ENCODE peak calls at places on chromosomes 5 and 9, in five cellular contexts. One of them, this sample, is unnamed.

GRCh38 chr5:171484460-171484899 is 65.0 kb downstream of the FGF18 start:
- DNase-seq in A549: peak
- DNase-seq in pancreas: no peak
- DNase-seq in psoas muscle: peak
- DNase-seq in GM06990: no peak
- DNase-seq in this sample: peak

GRCh38 chr5:151886741-151887261 is 37.9 kb downstream of the GLRA1 start:
- DNase-seq in psoas muscle: no peak
- DNase-seq in A549: no peak
- DNase-seq in GM06990: no peak
- DNase-seq in pancreas: no peak
- DNase-seq in this sample: no peak

GRCh38 chr9:26658476-26658875 is 234.1 kb downstream of the CAAP1 start:
- DNase-seq in psoas muscle: no peak
- DNase-seq in A549: no peak
- DNase-seq in pancreas: no peak
- DNase-seq in GM06990: no peak
- DNase-seq in this sample: no peak

GRCh38 chr5:39955156-39955555 is 530.4 kb upstream of the DAB2 start:
- DNase-seq in psoas muscle: no peak
- DNase-seq in A549: no peak
- DNase-seq in GM06990: no peak
- DNase-seq in pancreas: no peak
- DNase-seq in this sample: no peak

GRCh38 chr5:116380615-116381014 is 194.0 kb downstream of the SEMA6A start:
- DNase-seq in A549: no peak
- DNase-seq in GM06990: no peak
- DNase-seq in psoas muscle: no peak
- DNase-seq in pancreas: no peak
- DNase-seq in this sample: no peak

GRCh38 chr5:132007399-132008162 is 3.9 kb downstream of the ACSL6 start:
- DNase-seq in GM06990: peak
- DNase-seq in psoas muscle: peak
- DNase-seq in pancreas: peak
- DNase-seq in A549: peak
- DNase-seq in this sample: peak

GRCh38 chr5:5558593-5558992 is 136.1 kb downstream of the ICE1 start:
- DNase-seq in psoas muscle: no peak
- DNase-seq in GM06990: no peak
- DNase-seq in A549: no peak
- DNase-seq in pancreas: no peak
- DNase-seq in this sample: no peak

GRCh38 chr9:8600914-8601680 is 801.5 kb upstream of the DMAC1 start:
- DNase-seq in A549: no peak
- DNase-seq in pancreas: no peak
- DNase-seq in psoas muscle: no peak
- DNase-seq in GM06990: no peak
- DNase-seq in this sample: no peak

GRCh38 chr5:159337291-159337974 is 7.1 kb upstream of the IL12B start:
- DNase-seq in psoas muscle: no peak
- DNase-seq in pancreas: no peak
- DNase-seq in GM06990: no peak
- DNase-seq in A549: no peak
- DNase-seq in this sample: peak

GRCh38 chr9:131885144-131885609 is 145.3 kb upstream of the RAPGEF1 start:
- DNase-seq in GM06990: no peak
- DNase-seq in pancreas: no peak
- DNase-seq in psoas muscle: no peak
- DNase-seq in A549: no peak
- DNase-seq in this sample: no peak

GRCh38 chr9:15280647-15281046 is 26.4 kb downstream of the TTC39B start:
- DNase-seq in psoas muscle: no peak
- DNase-seq in A549: no peak
- DNase-seq in GM06990: no peak
- DNase-seq in pancreas: no peak
- DNase-seq in this sample: no peak

GRCh38 chr5:172957458-172957857 is 1.8 kb upstream of the RPL26L1 start:
- DNase-seq in psoas muscle: no peak
- DNase-seq in pancreas: no peak
- DNase-seq in GM06990: no peak
- DNase-seq in A549: no peak
- DNase-seq in this sample: no peak

GRCh38 chr9:71647094-71647591 is 121.2 kb downstream of the CEMIP2 start:
- DNase-seq in pancreas: peak
- DNase-seq in psoas muscle: peak
- DNase-seq in A549: no peak
- DNase-seq in GM06990: peak
- DNase-seq in this sample: peak
- H3K4me3 ChIP-seq in pancreas: no peak
- H3K4me3 ChIP-seq in psoas muscle: no peak
- H3K4me3 ChIP-seq in A549: no peak
- H3K4me3 ChIP-seq in GM06990: no peak
- H3K4me3 ChIP-seq in this sample: no peak

GRCh38 chr5:56817306-56817986 is 2.1 kb downstream of the MAP3K1 start:
- DNase-seq in A549: no peak
- DNase-seq in pancreas: no peak
- DNase-seq in GM06990: peak
- DNase-seq in psoas muscle: no peak
- DNase-seq in this sample: no peak

GRCh38 chr5:56815657-56816545 is 552 bp downstream of the MAP3K1 start:
- DNase-seq in pancreas: peak
- DNase-seq in psoas muscle: peak
- DNase-seq in A549: peak
- DNase-seq in GM06990: peak
- DNase-seq in this sample: peak

GRCh38 chr5:56814963-56815656 is at the start of gene MAP3K1:
- DNase-seq in pancreas: peak
- DNase-seq in psoas muscle: peak
- DNase-seq in GM06990: peak
- DNase-seq in A549: peak
- DNase-seq in this sample: peak

GRCh38 chr5:56818409-56819026 is 3.2 kb downstream of the MAP3K1 start:
- DNase-seq in GM06990: no peak
- DNase-seq in psoas muscle: no peak
- DNase-seq in pancreas: no peak
- DNase-seq in A549: no peak
- DNase-seq in this sample: peak

GRCh38 chr5:56816546-56817081 is 1.3 kb downstream of the MAP3K1 start:
- DNase-seq in GM06990: peak
- DNase-seq in A549: peak
- DNase-seq in pancreas: peak
- DNase-seq in psoas muscle: peak
- DNase-seq in this sample: peak
- TF ChIP-seq CTCF in GM06990: no peak
- TF ChIP-seq CTCF in A549: no peak
- TF ChIP-seq CTCF in pancreas: no peak
- TF ChIP-seq CTCF in psoas muscle: no peak
- TF ChIP-seq CTCF in this sample: no peak

GRCh38 chr5:96871022-96871388 is 5.3 kb upstream of the ERAP2 start:
- DNase-seq in psoas muscle: no peak
- DNase-seq in pancreas: no peak
- DNase-seq in GM06990: no peak
- DNase-seq in A549: no peak
- DNase-seq in this sample: no peak
- H3K4me3 ChIP-seq in psoas muscle: no peak
- H3K4me3 ChIP-seq in pancreas: no peak
- H3K4me3 ChIP-seq in GM06990: peak
- H3K4me3 ChIP-seq in A549: no peak
- H3K4me3 ChIP-seq in this sample: no peak

GRCh38 chr5:37723147-37723961 is 116.5 kb downstream of the GDNF start:
- DNase-seq in A549: peak
- DNase-seq in pancreas: no peak
- DNase-seq in psoas muscle: peak
- DNase-seq in GM06990: no peak
- DNase-seq in this sample: peak
- TF ChIP-seq CTCF in A549: peak
- TF ChIP-seq CTCF in pancreas: no peak
- TF ChIP-seq CTCF in psoas muscle: peak
- TF ChIP-seq CTCF in GM06990: peak
- TF ChIP-seq CTCF in this sample: peak

GRCh38 chr5:135481908-135482307 is 29.8 kb upstream of the TIFAB start:
- DNase-seq in A549: no peak
- DNase-seq in psoas muscle: no peak
- DNase-seq in GM06990: no peak
- DNase-seq in pancreas: no peak
- DNase-seq in this sample: no peak

GRCh38 chr5:135483254-135483653 is 31.1 kb upstream of the TIFAB start:
- DNase-seq in A549: no peak
- DNase-seq in psoas muscle: no peak
- DNase-seq in GM06990: no peak
- DNase-seq in pancreas: no peak
- DNase-seq in this sample: no peak

GRCh38 chr5:135478938-135479337 is 26.8 kb upstream of the TIFAB start:
- DNase-seq in psoas muscle: no peak
- DNase-seq in GM06990: no peak
- DNase-seq in pancreas: no peak
- DNase-seq in A549: no peak
- DNase-seq in this sample: no peak

GRCh38 chr5:135482383-135482933 is 30.3 kb upstream of the TIFAB start:
- DNase-seq in pancreas: no peak
- DNase-seq in psoas muscle: no peak
- DNase-seq in GM06990: no peak
- DNase-seq in A549: no peak
- DNase-seq in this sample: no peak

DNA sequence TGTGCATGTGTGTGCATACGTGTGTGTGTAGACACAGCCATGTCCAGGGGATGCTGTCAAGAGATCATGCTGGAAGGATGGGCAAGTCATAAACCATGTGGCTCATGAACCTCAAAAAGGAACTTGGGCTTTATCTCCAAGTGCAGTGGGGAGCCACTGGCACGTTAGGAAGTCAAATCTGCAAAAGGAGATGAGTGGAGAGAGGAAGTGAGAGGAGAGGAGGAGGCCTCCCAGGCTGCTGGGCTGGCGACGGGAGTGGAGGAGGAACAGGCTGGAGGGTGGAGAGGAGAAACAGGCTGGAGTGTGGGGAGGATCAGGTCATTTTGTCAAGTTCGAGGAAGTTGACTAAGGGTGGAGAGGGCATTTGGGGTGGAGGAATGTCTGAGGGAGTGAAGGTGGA is 29.2 kb upstream of the TIFAB start:
- DNase-seq in psoas muscle: no peak
- DNase-seq in A549: no peak
- DNase-seq in GM06990: no peak
- DNase-seq in pancreas: no peak
- DNase-seq in this sample: no peak
- H3K4me3 ChIP-seq in psoas muscle: no peak
- H3K4me3 ChIP-seq in A549: no peak
- H3K4me3 ChIP-seq in GM06990: no peak
- H3K4me3 ChIP-seq in pancreas: no peak
- H3K4me3 ChIP-seq in this sample: no peak

DNA sequence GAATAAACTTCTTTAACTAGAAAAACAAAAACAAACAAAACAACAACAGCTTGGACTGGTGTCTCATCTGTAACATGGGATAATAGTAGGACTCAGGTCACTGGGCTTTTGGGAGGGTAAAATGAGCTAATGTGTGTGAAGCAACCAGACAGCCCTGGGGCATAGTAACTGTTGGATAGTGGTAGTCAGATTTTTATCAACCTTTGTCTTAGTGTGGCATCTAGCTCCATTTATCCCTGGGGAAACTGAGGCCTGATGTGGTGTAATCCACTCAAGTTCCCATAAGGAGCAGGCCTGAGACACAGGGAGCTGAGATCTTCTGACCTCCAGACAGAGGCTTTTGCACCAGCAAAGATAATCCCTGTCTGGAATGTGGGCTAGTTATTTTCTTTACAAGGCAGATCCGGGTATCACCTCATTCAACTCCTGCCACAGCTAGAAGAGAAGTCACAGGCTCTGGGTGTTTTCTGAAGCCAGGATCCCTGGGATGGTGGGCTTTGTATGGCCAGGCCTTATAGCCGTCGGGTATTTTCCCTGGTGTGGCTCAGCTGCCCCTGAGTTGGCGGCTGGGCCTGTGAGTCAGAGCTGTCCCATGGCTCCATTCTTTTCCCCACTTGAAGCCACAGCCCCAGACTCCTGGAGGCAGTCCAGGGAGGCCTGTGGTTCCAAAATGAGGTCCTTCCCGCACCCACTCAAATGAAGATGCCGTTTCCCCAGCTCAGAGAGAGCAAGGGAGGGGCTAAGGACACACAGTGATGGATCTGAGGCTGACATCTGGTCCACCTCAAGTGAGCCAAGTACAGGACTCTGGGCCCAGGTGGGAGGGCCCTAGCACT is 26.1 kb upstream of the CSF1R start:
- DNase-seq in pancreas: no peak
- DNase-seq in A549: no peak
- DNase-seq in GM06990: no peak
- DNase-seq in psoas muscle: peak
- DNase-seq in this sample: peak
- TF ChIP-seq CTCF in pancreas: no peak
- TF ChIP-seq CTCF in A549: no peak
- TF ChIP-seq CTCF in GM06990: no peak
- TF ChIP-seq CTCF in psoas muscle: no peak
- TF ChIP-seq CTCF in this sample: no peak

GRCh38 chr9:126806336-126806735 is 1.5 kb downstream of the ZBTB43 start:
- DNase-seq in pancreas: no peak
- DNase-seq in psoas muscle: no peak
- DNase-seq in A549: no peak
- DNase-seq in GM06990: no peak
- DNase-seq in this sample: peak
- H3K4me3 ChIP-seq in pancreas: no peak
- H3K4me3 ChIP-seq in psoas muscle: peak
- H3K4me3 ChIP-seq in A549: peak
- H3K4me3 ChIP-seq in GM06990: peak
- H3K4me3 ChIP-seq in this sample: peak

GRCh38 chr9:83062653-83063527 is at the start of gene RASEF:
- DNase-seq in GM06990: no peak
- DNase-seq in A549: peak
- DNase-seq in pancreas: peak
- DNase-seq in psoas muscle: no peak
- DNase-seq in this sample: peak
- TF ChIP-seq CTCF in GM06990: no peak
- TF ChIP-seq CTCF in A549: peak
- TF ChIP-seq CTCF in pancreas: no peak
- TF ChIP-seq CTCF in psoas muscle: no peak
- TF ChIP-seq CTCF in this sample: no peak

GRCh38 chr9:106862115-106862945 is 636 bp upstream of the ZNF462 start:
- DNase-seq in pancreas: peak
- DNase-seq in A549: peak
- DNase-seq in psoas muscle: no peak
- DNase-seq in GM06990: peak
- DNase-seq in this sample: peak
- H3K4me3 ChIP-seq in pancreas: peak
- H3K4me3 ChIP-seq in A549: peak
- H3K4me3 ChIP-seq in psoas muscle: peak
- H3K4me3 ChIP-seq in GM06990: peak
- H3K4me3 ChIP-seq in this sample: peak

GRCh38 chr9:70229579-70229978 is 29.2 kb upstream of the SMC5 start:
- DNase-seq in A549: no peak
- DNase-seq in GM06990: no peak
- DNase-seq in psoas muscle: no peak
- DNase-seq in pancreas: no peak
- DNase-seq in this sample: peak
- TF ChIP-seq CTCF in A549: peak
- TF ChIP-seq CTCF in GM06990: no peak
- TF ChIP-seq CTCF in psoas muscle: peak
- TF ChIP-seq CTCF in pancreas: no peak
- TF ChIP-seq CTCF in this sample: peak